ENCODE peak calls at places on chromosomes 7 and 10, in nine cellular contexts. V, C, P, G, Y, Q, S, N and A are unnamed samples.

GRCh38 chr10:72821606-72822005 is 71.9 kb upstream of the OIT3 start:
- DNase-seq in V (no peak), C (no peak), P (no peak), G (no peak), Y (no peak), Q (no peak), S (no peak), N (no peak), A (no peak)

GRCh38 chr7:97460433-97460832 is 271.5 kb upstream of the TAC1 start:
- DNase-seq in V (no peak), C (no peak), P (no peak), G (no peak), Y (no peak), Q (no peak), S (no peak), N (no peak), A (no peak)

GRCh38 chr10:91887075-91887899 is 22.0 kb downstream of the FGFBP3 start:
- DNase-seq in V (peak; percentile 42), C (no peak), P (peak; percentile 97), G (peak; percentile 15), Y (no peak), Q (peak; percentile 84), S (no peak), N (no peak), A (no peak)

GRCh38 chr10:58531084-58531695 is 18.5 kb downstream of the BICC1 start:
- DNase-seq in V (peak; percentile 68), C (no peak), P (peak; percentile 86), G (peak; percentile 61), Y (peak; percentile 57), Q (no peak), S (peak; percentile 59), N (no peak), A (peak; percentile 3)

GRCh38 chr7:27418544-27418943 is 175.9 kb downstream of the EVX1 start:
- DNase-seq in V (peak; percentile 20), C (no peak), P (no peak), G (no peak), Y (no peak), Q (no peak), S (no peak), N (no peak), A (no peak)

GRCh38 chr10:5945561-5946418 is 31.6 kb downstream of the IL15RA start:
- DNase-seq in V (peak; percentile 97), C (peak; percentile 89), P (peak; percentile 45), G (peak; percentile 43), Y (no peak), Q (no peak), S (no peak), N (peak; percentile 83), A (no peak)

GRCh38 chr10:131214521-131215244 is 96.8 kb downstream of the TCERG1L start:
- DNase-seq in V (no peak), C (no peak), P (no peak), G (no peak), Y (no peak), Q (no peak), S (no peak), N (peak; percentile 35), A (no peak)

GRCh38 chr10:33209777-33210176 is 124.7 kb downstream of the NRP1 start:
- DNase-seq in V (no peak), C (no peak), P (no peak), G (no peak), Y (no peak), Q (no peak), S (no peak), N (no peak), A (no peak)

DNA sequence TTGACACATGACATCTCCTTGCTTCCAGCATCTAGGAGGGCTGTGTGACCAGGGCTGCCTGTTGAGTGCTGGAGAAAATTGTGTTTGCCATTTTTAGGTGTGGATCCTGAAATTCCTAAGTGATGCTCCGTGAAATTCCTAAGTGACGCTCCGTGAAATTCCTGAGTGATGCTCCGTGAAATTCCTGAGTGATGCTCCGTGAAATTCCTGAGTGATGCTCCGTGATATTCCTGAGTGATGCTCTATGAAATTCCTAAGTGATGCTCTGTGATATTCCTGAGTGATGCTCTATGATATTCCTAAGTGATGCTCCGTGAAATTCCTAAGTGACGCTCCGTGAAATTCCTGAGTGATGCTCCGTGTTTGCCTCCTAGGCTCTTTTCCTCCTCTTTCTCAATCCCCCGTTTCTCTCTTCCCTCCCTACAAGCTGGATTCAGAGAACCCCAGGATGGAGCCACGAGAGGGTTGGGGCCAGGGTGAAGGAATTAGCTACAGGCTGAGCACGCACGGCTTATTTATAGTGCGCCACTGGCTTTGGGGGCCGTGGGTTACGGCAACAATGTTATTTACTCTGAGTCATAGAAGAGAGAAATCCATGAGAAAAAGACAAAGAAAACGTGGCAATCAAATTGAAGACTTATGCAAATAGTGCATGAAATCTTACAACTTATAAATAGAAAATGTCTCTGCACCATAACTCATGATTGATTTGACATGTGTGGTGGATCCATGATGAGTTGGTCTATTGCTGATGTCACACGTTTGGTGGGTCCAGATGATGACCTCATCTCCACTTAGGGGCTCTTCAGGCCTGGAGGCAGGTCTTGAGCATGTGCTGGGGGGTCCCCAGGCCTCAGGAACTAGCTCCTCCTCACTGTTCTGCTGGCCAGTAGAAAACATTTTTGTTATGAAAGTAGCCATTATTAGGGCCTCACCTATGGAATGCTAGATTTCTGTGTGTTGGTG is 224.5 kb downstream of the WDR37 start:
- DNase-seq in V (no peak), C (no peak), P (no peak), G (no peak), Y (no peak), Q (no peak), S (no peak), N (no peak), A (no peak)
- TF ChIP-seq POLR2AphosphoS5 in V (no peak), C (no peak), P (no peak), G (no peak), Y (no peak), Q (no peak), S (no peak), N (no peak), A (no peak)

GRCh38 chr7:140635345-140635744 is 5.3 kb downstream of the DENND2A start:
- DNase-seq in V (no peak), C (no peak), P (peak; percentile 43), G (no peak), Y (no peak), Q (peak; percentile 84), S (no peak), N (no peak), A (no peak)

GRCh38 chr7:140631006-140631405 is 9.6 kb downstream of the DENND2A start:
- DNase-seq in V (no peak), C (no peak), P (no peak), G (no peak), Y (no peak), Q (no peak), S (no peak), N (no peak), A (no peak)

GRCh38 chr7:140635821-140636220 is 4.8 kb downstream of the DENND2A start:
- DNase-seq in V (no peak), C (no peak), P (peak; percentile 56), G (no peak), Y (no peak), Q (no peak), S (no peak), N (no peak), A (no peak)

GRCh38 chr7:140625908-140626868 is 14.4 kb downstream of the DENND2A start:
- DNase-seq in V (peak; percentile 60), C (peak; percentile 79), P (peak; percentile 77), G (peak; percentile 74), Y (no peak), Q (peak; percentile 69), S (no peak), N (peak; percentile 92), A (peak; percentile 5)

GRCh38 chr7:140631602-140632001 is 9.0 kb downstream of the DENND2A start:
- DNase-seq in V (no peak), C (no peak), P (no peak), G (no peak), Y (no peak), Q (no peak), S (no peak), N (no peak), A (no peak)
- H3K27ac ChIP-seq in V (no peak overlapping the region), C (peak overlapping the region; percentile 72), P (no peak overlapping the region), G (peak overlapping the region; percentile 42), Y (no peak overlapping the region), Q (no peak overlapping the region), S (no peak overlapping the region), N (peak overlapping the region; percentile 61), A (no peak overlapping the region)

GRCh38 chr10:86969421-86970041 is 1.2 kb downstream of the ADIRF start:
- DNase-seq in V (peak; percentile 56), C (no peak), P (no peak), G (no peak), Y (no peak), Q (no peak), S (no peak), N (peak; percentile 75), A (no peak)

GRCh38 chr10:86968994-86969355 is 693 bp downstream of the ADIRF start:
- DNase-seq in V (no peak), C (no peak), P (no peak), G (no peak), Y (no peak), Q (no peak), S (no peak), N (no peak), A (no peak)

GRCh38 chr10:86970152-86970886 is 2.0 kb downstream of the ADIRF start:
- DNase-seq in V (no peak), C (peak; percentile 85), P (peak; percentile 48), G (peak; percentile 68), Y (peak; percentile 62), Q (no peak), S (no peak), N (peak; percentile 94), A (no peak)

GRCh38 chr10:86967481-86967941 is 771 bp upstream of the ADIRF start:
- DNase-seq in V (no peak), C (no peak), P (no peak), G (no peak), Y (no peak), Q (no peak), S (no peak), N (peak; percentile 69), A (no peak)

DNA sequence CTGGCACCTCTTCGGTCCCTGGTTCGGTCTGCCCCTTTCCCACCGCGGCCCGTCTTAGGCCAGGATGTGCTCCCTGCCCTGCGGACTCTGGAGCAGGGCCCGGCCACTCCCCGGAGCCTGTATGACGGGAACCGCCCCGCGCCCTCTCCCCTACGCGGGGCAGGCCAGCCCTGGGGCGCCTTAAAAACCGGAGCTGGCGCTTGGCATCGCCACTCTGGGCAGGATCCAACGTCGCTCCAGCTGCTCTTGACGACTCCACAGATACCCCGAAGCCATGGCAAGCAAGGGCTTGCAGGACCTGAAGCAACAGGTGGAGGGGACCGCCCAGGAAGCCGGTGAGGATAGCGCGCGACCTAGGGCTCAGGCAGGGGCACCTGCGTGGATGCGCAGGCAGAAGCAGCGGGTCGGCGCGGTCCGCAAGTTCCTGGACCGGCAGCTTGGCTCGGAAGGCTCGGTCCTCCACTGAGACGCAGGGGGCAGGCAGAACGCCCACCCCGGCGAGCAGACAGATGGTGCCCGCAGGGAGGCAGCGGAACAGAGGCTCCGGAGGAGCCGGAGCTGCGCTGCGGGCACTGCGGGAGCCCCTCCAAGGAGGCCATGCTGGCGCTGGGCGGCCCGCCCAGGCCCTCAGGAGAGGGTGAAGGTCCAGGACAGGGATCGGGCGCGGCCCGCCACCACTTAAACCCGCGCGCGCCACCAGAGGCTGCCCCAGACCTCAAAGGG is at the start of gene ADIRF:
- DNase-seq in V (peak; percentile 16), C (no peak), P (peak; percentile 40), G (peak; percentile 84), Y (peak; percentile 51), Q (no peak), S (no peak), N (peak; percentile 88), A (no peak)
- TF ChIP-seq POLR2AphosphoS5 in V (no peak), C (peak; percentile 70), P (no peak), G (peak; percentile 78), Y (peak; percentile 98), Q (no peak), S (no peak), N (peak; percentile 97), A (no peak)

DNA sequence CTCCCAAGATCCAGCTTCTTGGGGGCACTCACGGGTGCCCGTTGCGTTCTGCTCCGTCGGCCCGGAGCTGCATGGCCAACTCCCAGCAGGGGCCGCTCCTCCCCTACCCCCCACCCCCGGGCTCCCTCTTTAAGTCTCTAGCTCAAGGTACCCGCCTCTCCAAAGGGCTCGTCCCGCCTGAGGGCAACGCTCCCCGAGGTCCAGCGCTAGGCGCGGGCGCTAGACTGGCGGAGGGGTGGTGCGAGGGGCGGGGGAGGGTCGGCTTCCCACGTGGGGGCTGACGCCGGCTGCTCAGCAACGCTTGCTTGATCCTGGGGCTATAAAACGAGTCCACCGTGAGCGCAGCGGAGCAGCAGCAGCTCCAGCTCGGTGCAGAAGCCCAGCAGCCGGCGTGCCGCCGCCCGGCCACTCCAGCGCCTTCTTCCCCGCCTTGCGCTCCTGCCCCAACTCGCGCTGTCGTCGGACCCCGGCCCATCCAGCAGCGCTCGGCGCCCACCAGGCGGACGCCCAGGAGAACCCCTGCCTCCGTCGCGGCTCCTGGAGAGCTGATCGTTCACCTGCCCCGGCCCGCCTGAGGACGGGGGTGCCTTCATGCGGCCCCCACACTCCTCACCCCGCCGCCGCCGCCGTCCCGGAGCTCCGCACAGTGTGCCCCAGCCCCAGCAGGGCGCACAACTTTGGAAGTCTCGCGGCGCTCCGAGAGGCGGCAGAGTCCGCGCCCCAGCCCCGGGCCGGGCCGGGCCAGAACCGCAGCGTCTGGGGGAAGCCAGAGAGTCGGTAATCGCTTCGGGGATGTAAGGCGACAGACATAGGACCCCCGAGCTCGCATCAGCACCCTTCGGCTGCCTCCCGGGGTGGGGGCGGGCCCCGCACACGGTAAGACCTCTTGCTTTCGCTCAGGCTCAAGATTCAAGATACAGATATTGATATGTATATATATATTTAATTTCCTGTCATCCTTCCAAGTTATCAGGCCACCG is at the start of gene ADRA2A:
- DNase-seq in V (peak; percentile 35), C (no peak), P (peak; percentile 75), G (peak; percentile 44), Y (no peak), Q (peak; percentile 84), S (no peak), N (no peak), A (no peak)
- H3K27ac ChIP-seq in V (no peak within 1 kb of the TSS), C (peak within 1 kb of the TSS; percentile 56), P (no peak within 1 kb of the TSS), G (peak within 1 kb of the TSS; percentile 70), Y (no peak within 1 kb of the TSS), Q (no peak within 1 kb of the TSS), S (no peak within 1 kb of the TSS), N (peak within 1 kb of the TSS; percentile 46), A (no peak within 1 kb of the TSS)